ENCODE peak calls at places on chromosomes 1 and 21, in seven cellular contexts. V is mesendoderm, Z is mesenchymal stem cell, K is IMR-90, M is H9, U is neuronal stem cell, H is H1. T is an unnamed sample.

GRCh38 chr1:21293537-21294265 is 3.4 kb upstream of the ECE1 start:
- DNase-seq in V (no peak), Z (no peak), K (no peak), M (no peak), U (no peak), H (no peak), T (no peak)

GRCh38 chr1:94193128-94193527 is 44.3 kb downstream of the ARHGAP29 start:
- DNase-seq in V (no peak), Z (no peak), K (no peak), M (no peak), U (no peak), H (no peak), T (no peak)

GRCh38 chr1:227958617-227959324 is 11.0 kb upstream of the WNT9A start:
- DNase-seq in V (no peak), Z (no peak), K (no peak), M (no peak), U (no peak), H (no peak), T (no peak)

GRCh38 chr1:151825811-151826660 is 5.6 kb downstream of the RORC start:
- DNase-seq in V (peak), Z (no peak), K (no peak), M (peak), U (no peak), H (no peak), T (no peak)

GRCh38 chr1:117036018-117036421 is 24.1 kb upstream of the TTF2 start:
- DNase-seq in V (peak), Z (no peak), K (no peak), M (peak), U (no peak), H (peak), T (no peak)

GRCh38 chr21:19109694-19110093 is 706.1 kb upstream of the TMPRSS15 start:
- DNase-seq in V (no peak), Z (no peak), K (no peak), M (no peak), U (no peak), H (no peak), T (no peak)

GRCh38 chr1:59108481-59109317 is 188.2 kb upstream of the FGGY start:
- DNase-seq in V (no peak), Z (no peak), K (no peak), M (no peak), U (no peak), H (no peak), T (no peak)

GRCh38 chr1:202086579-202087350 is 36.0 kb upstream of the GPR37L1 start:
- DNase-seq in V (no peak), Z (no peak), K (no peak), M (peak), U (no peak), H (no peak), T (no peak)

GRCh38 chr1:150150511-150151021 is 850 bp downstream of the PLEKHO1 start:
- DNase-seq in V (peak), Z (peak), K (no peak), M (no peak), U (no peak), H (no peak), T (peak)

GRCh38 chr1:179121159-179121938 is 39.5 kb downstream of the TOR3A start:
- DNase-seq in V (peak), Z (peak), K (peak), M (no peak), U (no peak), H (no peak), T (peak)

GRCh38 chr1:153928776-153929432 is 6.1 kb upstream of the GATAD2B start:
- DNase-seq in V (no peak), Z (peak), K (peak), M (no peak), U (no peak), H (no peak), T (no peak)

GRCh38 chr1:185916866-185917265 is 182.7 kb downstream of the HMCN1 start:
- DNase-seq in V (no peak), Z (no peak), K (peak), M (no peak), U (no peak), H (no peak), T (no peak)

GRCh38 chr21:37460196-37460595 is 93.6 kb downstream of the DYRK1A start:
- DNase-seq in V (peak), Z (no peak), K (no peak), M (peak), U (peak), H (no peak), T (no peak)

GRCh38 chr1:240766831-240767230 is 154.9 kb upstream of the GREM2 start:
- DNase-seq in V (no peak), Z (peak), K (peak), M (no peak), U (no peak), H (no peak), T (peak)

GRCh38 chr1:163799190-163799805 is 477.5 kb downstream of the NUF2 start:
- DNase-seq in V (no peak), Z (no peak), K (no peak), M (no peak), U (no peak), H (no peak), T (no peak)

GRCh38 chr1:7110306-7110705 is 325.1 kb downstream of the CAMTA1 start:
- DNase-seq in V (no peak), Z (no peak), K (peak), M (no peak), U (no peak), H (no peak), T (no peak)

GRCh38 chr1:157099633-157100009 is at the start of gene ETV3L:
- DNase-seq in V (no peak), Z (no peak), K (no peak), M (no peak), U (no peak), H (no peak), T (no peak)

GRCh38 chr1:13714851-13715250 is 14.9 kb downstream of the PRDM2 start:
- DNase-seq in V (no peak), Z (no peak), K (no peak), M (no peak), U (no peak), H (no peak), T (no peak)

GRCh38 chr1:43525995-43526394 is 4.7 kb upstream of the PTPRF start:
- DNase-seq in V (no peak), Z (peak), K (peak), M (no peak), U (no peak), H (no peak), T (peak)

GRCh38 chr1:67830928-67831596 is 2.2 kb downstream of the GNG12 start:
- DNase-seq in V (no peak), Z (peak), K (no peak), M (no peak), U (no peak), H (no peak), T (no peak)

GRCh38 chr1:110102081-110102480 is 10.2 kb upstream of the UBL4B start:
- DNase-seq in V (no peak), Z (no peak), K (peak), M (no peak), U (no peak), H (no peak), T (no peak)

GRCh38 chr1:158146165-158146564 is 34.5 kb upstream of the CD1D start:
- DNase-seq in V (no peak), Z (peak), K (peak), M (no peak), U (no peak), H (no peak), T (peak)

GRCh38 chr1:117758444-117759316 is 152.8 kb downstream of the TENT5C start:
- DNase-seq in V (peak), Z (peak), K (peak), M (peak), U (peak), H (peak), T (peak)

GRCh38 chr1:184387069-184387870 is 441 bp downstream of the C1orf21 start:
- DNase-seq in V (peak), Z (peak), K (peak), M (peak), U (no peak), H (no peak), T (no peak)

GRCh38 chr1:212774584-212774983 is 17.0 kb downstream of the NSL1 start:
- DNase-seq in V (no peak), Z (peak), K (peak), M (no peak), U (no peak), H (no peak), T (no peak)

GRCh38 chr1:31422505-31423319 is 9.7 kb downstream of the SERINC2 start:
- DNase-seq in V (peak), Z (peak), K (peak), M (peak), U (peak), H (no peak), T (peak)

GRCh38 chr1:84348240-84348555 is 46.7 kb downstream of the SAMD13 start:
- DNase-seq in V (no peak), Z (peak), K (peak), M (no peak), U (no peak), H (no peak), T (no peak)

GRCh38 chr21:45768741-45769049 is 125.2 kb downstream of the PCBP3 start:
- DNase-seq in V (peak), Z (no peak), K (no peak), M (no peak), U (no peak), H (no peak), T (no peak)

GRCh38 chr1:33161061-33161681 is 20.7 kb downstream of the TRIM62 start:
- DNase-seq in V (no peak), Z (no peak), K (peak), M (no peak), U (peak), H (no peak), T (no peak)
- H3K9ac ChIP-seq in V (no peak), Z (no peak), K (peak), M (no peak), U (no peak), H (no peak), T (no peak)

DNA sequence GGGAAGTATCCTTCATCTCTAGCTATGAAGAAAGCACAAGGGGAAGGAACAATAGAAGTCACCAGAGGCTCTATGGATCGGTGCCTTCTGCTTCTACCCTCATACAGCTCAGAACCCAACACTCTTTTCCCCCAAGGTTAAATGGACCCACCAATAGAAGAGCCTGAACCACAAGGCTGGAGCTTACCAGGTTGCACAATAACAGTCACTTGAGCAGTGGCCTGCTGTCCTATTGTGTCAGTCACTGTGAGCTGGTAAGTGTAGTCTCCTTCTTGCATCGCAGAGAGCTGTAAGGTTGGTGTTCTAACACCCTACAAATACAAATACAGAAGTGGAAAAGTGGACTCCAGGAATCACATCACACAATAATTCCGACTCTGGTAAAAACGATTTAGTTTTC is 103.0 kb downstream of the KIAA0319L start:
- DNase-seq in V (no peak), Z (no peak), K (no peak), M (no peak), U (no peak), H (no peak), T (no peak)
- H3K27ac ChIP-seq in V (no peak), Z (no peak), K (peak), M (no peak), U (no peak), H (no peak), T (no peak)

GRCh38 chr1:226687476-226687875 is 51.6 kb downstream of the ITPKB start:
- DNase-seq in V (no peak), Z (no peak), K (no peak), M (no peak), U (no peak), H (no peak), T (no peak)
- H3K18ac ChIP-seq in V (no peak), Z (no peak), K (no peak), M (no peak), U (peak), H (no peak), T (no peak)

GRCh38 chr21:33265664-33266049 is 510 bp upstream of the IL10RB start:
- DNase-seq in V (no peak), Z (peak), K (peak), M (peak), U (peak), H (no peak), T (peak)

GRCh38 chr21:33267250-33267649 is 1.1 kb downstream of the IL10RB start:
- DNase-seq in V (no peak), Z (no peak), K (no peak), M (no peak), U (no peak), H (no peak), T (no peak)

GRCh38 chr21:33268392-33268735 is 2.2 kb downstream of the IL10RB start:
- DNase-seq in V (no peak), Z (no peak), K (no peak), M (no peak), U (no peak), H (no peak), T (no peak)

GRCh38 chr21:33266050-33266783 is at the start of gene IL10RB:
- DNase-seq in V (peak), Z (peak), K (peak), M (peak), U (peak), H (peak), T (peak)

GRCh38 chr21:33266784-33267135 is 593 bp downstream of the IL10RB start:
- DNase-seq in V (no peak), Z (no peak), K (no peak), M (no peak), U (no peak), H (no peak), T (no peak)
- H3K9ac ChIP-seq in V (peak), Z (peak), K (peak), M (no peak), U (peak), H (no peak), T (peak)

GRCh38 chr1:216855810-216856209 is 132.6 kb upstream of the ESRRG start:
- DNase-seq in V (peak), Z (no peak), K (no peak), M (no peak), U (no peak), H (no peak), T (peak)

GRCh38 chr1:216849141-216849540 is 125.9 kb upstream of the ESRRG start:
- DNase-seq in V (peak), Z (no peak), K (no peak), M (no peak), U (no peak), H (no peak), T (no peak)

GRCh38 chr1:216851073-216851472 is 127.8 kb upstream of the ESRRG start:
- DNase-seq in V (no peak), Z (no peak), K (no peak), M (no peak), U (no peak), H (no peak), T (no peak)

DNA sequence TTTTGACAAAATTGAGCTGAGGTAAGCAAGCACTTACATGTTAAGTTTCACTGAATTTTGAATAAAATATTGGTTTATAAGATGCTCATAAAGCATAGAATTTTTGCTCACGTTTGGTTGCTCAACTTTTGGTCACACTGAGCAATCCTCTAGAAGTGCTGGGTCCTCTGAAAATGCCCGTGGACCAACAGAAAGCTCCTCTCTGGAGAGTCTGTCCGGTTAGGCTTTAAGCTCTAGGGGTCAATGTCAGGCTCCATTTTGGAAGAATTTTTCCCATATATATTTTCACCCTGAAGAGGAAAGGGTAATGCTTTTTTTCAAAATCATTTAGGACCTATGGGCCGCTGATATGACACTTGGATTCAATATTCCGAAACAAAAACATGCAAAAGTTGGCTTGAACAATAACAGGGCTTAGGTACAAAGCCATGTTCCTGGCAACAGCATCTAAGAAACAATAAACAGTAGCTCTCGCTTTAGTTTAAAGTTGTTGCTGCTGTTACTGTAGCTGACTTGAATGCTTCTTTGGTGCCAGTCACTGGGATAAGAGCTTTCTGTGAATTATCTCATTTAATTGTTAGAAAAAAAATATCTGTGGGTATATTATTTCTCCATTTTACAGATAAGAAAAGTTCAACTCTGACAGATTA is 131.7 kb upstream of the ESRRG start:
- DNase-seq in V (no peak), Z (no peak), K (no peak), M (no peak), U (no peak), H (no peak), T (no peak)
- H3K27ac ChIP-seq in V (no peak), Z (no peak), K (no peak), M (no peak), U (no peak), H (no peak), T (no peak)

GRCh38 chr1:236645016-236645680 is 40.8 kb upstream of the HEATR1 start:
- DNase-seq in V (no peak), Z (no peak), K (no peak), M (no peak), U (no peak), H (no peak), T (no peak)

GRCh38 chr1:236638935-236639334 is 34.6 kb upstream of the HEATR1 start:
- DNase-seq in V (no peak), Z (no peak), K (no peak), M (no peak), U (no peak), H (no peak), T (no peak)

GRCh38 chr1:236639686-236640085 is 35.4 kb upstream of the HEATR1 start:
- DNase-seq in V (no peak), Z (no peak), K (no peak), M (no peak), U (no peak), H (no peak), T (no peak)

DNA sequence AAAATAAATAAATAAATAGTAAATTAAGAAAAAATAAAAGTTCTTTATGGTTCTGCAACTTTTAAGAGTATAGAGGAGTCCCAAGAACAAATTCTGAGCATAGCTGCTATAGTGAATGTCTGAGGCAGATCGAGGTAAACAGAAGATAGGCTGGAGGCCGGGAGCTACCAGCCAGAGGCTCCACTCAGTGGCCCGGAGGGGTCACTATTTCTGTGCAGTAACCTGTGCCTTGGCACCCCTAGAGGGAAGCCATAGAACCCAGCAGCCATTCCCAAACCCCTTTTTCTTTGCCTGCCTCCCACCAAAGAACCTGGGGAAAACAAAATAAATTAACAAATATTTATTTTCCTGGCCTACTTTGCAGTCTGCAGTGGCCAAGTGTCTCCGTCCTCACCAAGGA is 38.4 kb upstream of the HEATR1 start:
- DNase-seq in V (no peak), Z (no peak), K (no peak), M (no peak), U (no peak), H (no peak), T (no peak)
- H3K18ac ChIP-seq in V (no peak), Z (no peak), K (no peak), M (no peak), U (no peak), H (no peak), T (no peak)

T was measured in trophoblast cell.